ENCODE peak calls at places on chromosome 12, in nine cellular contexts. Y is stomach, O is HCT116, N is suprapubic skin, C is breast epithelium, P is ovary, W is body of pancreas, F is transverse colon, T is HepG2. U is an unnamed sample. For H3K27me3, the result is how much of the 10 kb centered on the place peaks cover.

GRCh38 chr12:26052652-26053051 is 72.2 kb downstream of the BHLHE41 start:
- DNase-seq in Y (no peak), O (no peak), N (no peak), C (no peak), P (no peak), W (no peak), F (no peak), T (no peak), U (no peak)

GRCh38 chr12:102052192-102053061 is 9.4 kb downstream of the WASHC3 start:
- DNase-seq in Y (no peak), O (no peak), N (no peak), C (no peak), P (no peak), W (no peak), F (no peak), T (no peak), U (peak)

GRCh38 chr12:110565919-110566871 is 16.9 kb downstream of the PPTC7 start:
- DNase-seq in Y (no peak), O (no peak), N (no peak), C (no peak), P (no peak), W (no peak), F (no peak), T (peak), U (no peak)

GRCh38 chr12:64625243-64626077 is 15.2 kb downstream of the RASSF3 start:
- DNase-seq in Y (peak), O (peak), N (peak), C (no peak), P (no peak), W (peak), F (peak), T (peak), U (peak)

GRCh38 chr12:90801776-90802175 is 153.2 kb downstream of the CCER1 start:
- DNase-seq in Y (no peak), O (no peak), N (no peak), C (no peak), P (no peak), W (no peak), F (no peak), T (no peak), U (no peak)

GRCh38 chr12:65170245-65170881 is 980 bp downstream of the LEMD3 start:
- DNase-seq in Y (peak), O (peak), N (peak), C (peak), P (peak), W (peak), F (peak), T (peak), U (peak)

GRCh38 chr12:11171145-11171952 is at the start of gene SMIM10L1:
- DNase-seq in Y (peak), O (peak), N (peak), C (peak), P (peak), W (peak), F (peak), T (peak), U (peak)

GRCh38 chr12:10739157-10740118 is 16.3 kb upstream of the YBX3 start:
- DNase-seq in Y (no peak), O (no peak), N (no peak), C (no peak), P (no peak), W (no peak), F (no peak), T (no peak), U (no peak)

GRCh38 chr12:75271576-75271975 is 58.5 kb downstream of the CAPS2 start:
- DNase-seq in Y (no peak), O (no peak), N (no peak), C (no peak), P (no peak), W (no peak), F (no peak), T (no peak), U (no peak)

GRCh38 chr12:71636704-71637115 is 26.9 kb downstream of the ZFC3H1 start:
- DNase-seq in Y (no peak), O (peak), N (no peak), C (no peak), P (no peak), W (no peak), F (no peak), T (peak), U (no peak)

GRCh38 chr12:82186282-82186681 is 171.9 kb downstream of the CCDC59 start:
- DNase-seq in Y (no peak), O (no peak), N (no peak), C (no peak), P (no peak), W (no peak), F (no peak), T (no peak), U (no peak)

GRCh38 chr12:60421741-60422140 is 825.9 kb downstream of the SLC16A7 start:
- DNase-seq in Y (no peak), O (no peak), N (no peak), C (no peak), P (no peak), W (no peak), F (no peak), T (no peak), U (no peak)

GRCh38 chr12:30923057-30923456 is 3.5 kb upstream of the TSPAN11 start:
- DNase-seq in Y (no peak), O (no peak), N (no peak), C (no peak), P (no peak), W (no peak), F (no peak), T (no peak), U (no peak)

GRCh38 chr12:118498171-118498570 is 121.8 kb downstream of the SUDS3 start:
- DNase-seq in Y (peak), O (no peak), N (no peak), C (no peak), P (no peak), W (peak), F (no peak), T (no peak), U (no peak)

GRCh38 chr12:92259852-92260251 is 114.2 kb upstream of the BTG1 start:
- DNase-seq in Y (no peak), O (no peak), N (no peak), C (no peak), P (no peak), W (no peak), F (no peak), T (no peak), U (no peak)

GRCh38 chr12:50283230-50283923 is at the start of gene LIMA1:
- DNase-seq in Y (peak), O (peak), N (peak), C (peak), P (peak), W (peak), F (peak), T (peak), U (peak)
- TF ChIP-seq POLR2A in Y (peak), O (peak), N (peak), C (no peak), P (peak), W (peak), F (peak), T (peak), U (peak)

GRCh38 chr12:27821259-27821973 is 41.4 kb upstream of the MANSC4 start:
- DNase-seq in Y (peak), O (peak), N (no peak), C (no peak), P (no peak), W (peak), F (peak), T (peak), U (peak)
- H3K27ac ChIP-seq in Y (no peak), O (no peak), N (no peak), C (no peak), P (no peak), W (no peak), F (no peak), T (no peak), U (no peak)

GRCh38 chr12:132279930-132280329 is 49.5 kb downstream of the GALNT9 start:
- DNase-seq in Y (no peak), O (no peak), N (no peak), C (no peak), P (no peak), W (no peak), F (no peak), T (no peak), U (no peak)
- H3K27me3 ChIP-seq in Y (half or more), O (under half), N (half or more), C (under half), P (under half), W (under half), F (under half), T (under half), U (under half)

DNA sequence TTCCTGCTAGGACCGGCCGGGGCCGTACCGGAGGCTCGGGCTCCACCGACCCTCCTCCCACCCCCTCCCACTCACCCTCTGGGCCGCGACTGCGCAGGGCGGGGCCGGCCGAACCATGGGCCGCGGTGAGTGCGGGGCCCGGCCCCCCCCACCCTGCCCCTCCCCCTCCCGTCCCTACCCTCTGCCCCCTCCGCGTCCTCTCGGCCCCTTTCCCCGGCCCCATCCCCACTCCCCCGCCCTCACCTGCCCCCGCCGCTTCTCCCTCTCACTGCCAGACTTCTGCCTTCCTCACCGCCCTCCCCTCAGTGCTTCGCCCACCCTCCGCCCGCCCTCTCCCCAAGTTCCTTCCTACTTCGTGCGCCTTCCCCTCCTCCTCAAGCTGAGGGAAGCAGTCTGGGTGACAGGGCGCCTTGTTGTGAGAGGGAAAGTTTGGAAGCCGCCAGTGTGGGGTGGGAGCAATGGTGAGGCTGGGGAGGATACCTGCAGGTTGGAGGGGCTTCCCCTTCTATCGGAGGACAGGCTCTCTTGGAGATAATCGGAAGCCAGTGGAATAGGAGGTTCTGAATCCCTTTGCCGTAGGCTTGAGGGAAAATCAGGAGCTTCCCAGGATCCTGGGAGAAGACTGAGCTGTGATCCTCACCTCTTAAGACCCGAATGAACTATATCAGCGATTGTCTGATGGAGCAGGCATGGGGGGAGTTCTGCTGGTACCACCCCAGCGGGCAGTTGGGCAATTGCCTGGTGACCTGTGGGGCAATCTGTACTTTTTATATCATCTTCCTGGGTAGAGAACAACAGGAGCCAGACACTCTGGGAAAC is 472 bp downstream of the MBD6 start:
- DNase-seq in Y (peak), O (no peak), N (peak), C (no peak), P (peak), W (peak), F (peak), T (no peak), U (peak)
- TF ChIP-seq POLR2A in Y (no peak), O (no peak), N (no peak), C (no peak), P (peak), W (no peak), F (peak), T (peak), U (peak)

DNA sequence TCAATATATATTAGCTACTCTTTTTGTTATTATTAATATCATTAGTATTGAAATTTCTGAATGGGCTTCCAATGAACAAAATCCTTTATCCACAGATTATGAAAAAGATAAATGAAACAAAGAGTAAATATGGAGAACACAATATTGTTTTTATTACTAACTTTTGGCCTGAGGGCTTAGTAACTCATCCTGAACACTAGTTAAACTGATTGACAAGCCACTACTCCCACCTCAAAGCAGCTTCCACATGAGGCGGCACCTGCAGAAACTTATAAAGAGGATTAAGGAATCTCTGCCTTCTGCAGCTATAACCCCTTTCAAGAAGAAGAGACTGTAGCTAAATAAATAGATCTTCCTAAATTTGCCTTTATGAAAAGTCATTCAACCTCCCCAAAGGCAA is 187.6 kb upstream of the ALG10 start:
- DNase-seq in Y (no peak), O (no peak), N (no peak), C (no peak), P (no peak), W (no peak), F (no peak), T (no peak), U (no peak)
- H3K27ac ChIP-seq in Y (no peak), O (no peak), N (no peak), C (no peak), P (no peak), W (no peak), F (no peak), T (no peak), U (no peak)

DNA sequence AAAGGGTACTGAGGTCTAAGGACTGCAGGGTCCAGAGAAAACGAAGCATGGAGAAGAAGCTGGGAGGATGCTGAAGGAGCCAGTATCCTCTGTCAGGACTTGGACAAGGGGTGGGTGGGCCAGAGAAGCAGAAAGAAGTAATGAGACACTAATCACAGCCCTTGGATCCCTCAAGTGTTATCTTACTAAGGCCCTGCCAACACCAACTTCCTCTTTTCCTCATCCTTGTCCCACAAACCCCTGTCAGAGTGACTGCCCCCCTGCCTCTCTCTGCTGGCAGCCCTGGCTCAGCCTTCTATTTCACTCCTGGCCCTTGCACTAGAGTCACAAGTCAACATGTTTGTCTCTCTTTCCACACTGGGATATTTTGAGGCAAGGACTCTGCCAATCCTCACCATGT is 3.8 kb upstream of the ASIC1 start:
- DNase-seq in Y (no peak), O (no peak), N (no peak), C (no peak), P (no peak), W (no peak), F (no peak), T (no peak), U (no peak)
- H3K27me3 ChIP-seq in Y (under half), O (under half), N (under half), C (under half), P (under half), W (under half), F (under half), T (under half), U (under half)

U was measured in Peyer's patch.